ENCODE peak calls at places on chromosomes 1 and 21, in six cellular contexts. R is NCI-H1694 treated with DMSO at 0.1 percent for 48 hours; Q is NCI-H2029; T is nephron progenitor cell; P is stimulated activated CD4-positive, alpha-beta T cell treated with anti-CD3 and anti-CD28 coated beads, TNF-alpha, amount 100 ng/mL, for 1 hour; K is mesothelial cell of epicardium. M is an unnamed sample.

GRCh38 chr1:10143961-10144485 is 66.3 kb upstream of the KIF1B start:
- DNase-seq in T (no peak), R (no peak), P (no peak), Q (no peak), K (no peak), M (no peak)

GRCh38 chr1:192104852-192105251 is 53.4 kb upstream of the RGS18 start:
- DNase-seq in R (no peak), K (no peak), Q (no peak), P (no peak), T (no peak), M (no peak)

GRCh38 chr21:44370027-44370735 is 16.8 kb downstream of the TRPM2 start:
- DNase-seq in K (no peak), R (peak; percentile 17), P (no peak), T (peak; percentile 83), Q (no peak), M (peak; percentile 96)

GRCh38 chr21:36917487-36918158 is 48.8 kb downstream of the HLCS start:
- DNase-seq in T (no peak), R (no peak), K (no peak), P (no peak), Q (no peak), M (peak; percentile 31)

GRCh38 chr1:238088891-238089290 is 198.2 kb upstream of the ZP4 start:
- DNase-seq in K (no peak), P (no peak), R (no peak), T (no peak), Q (no peak), M (no peak)

GRCh38 chr1:209150114-209150513 is 433.4 kb upstream of the CAMK1G start:
- DNase-seq in R (no peak), Q (no peak), K (no peak), T (peak; percentile 69), P (no peak), M (peak; percentile 26)

GRCh38 chr1:19351858-19352257 is 39.7 kb downstream of the SLC66A1 start:
- DNase-seq in P (no peak), T (no peak), K (no peak), R (no peak), Q (no peak), M (no peak)

GRCh38 chr1:6358144-6358624 is 35.4 kb downstream of the ACOT7 start:
- DNase-seq in R (no peak), P (no peak), T (no peak), Q (no peak), K (no peak), M (no peak)

GRCh38 chr1:205561501-205562203 is 57.2 kb downstream of the CDK18 start:
- DNase-seq in T (no peak), K (no peak), P (no peak), R (no peak), Q (no peak), M (no peak)

GRCh38 chr1:47755368-47755990 is 241.7 kb downstream of the TRABD2B start:
- DNase-seq in K (no peak), P (no peak), Q (no peak), R (no peak), T (peak; percentile 65), M (no peak)

GRCh38 chr1:179955318-179955638 is 668 bp downstream of the CEP350 start:
- DNase-seq in K (no peak), P (no peak), Q (no peak), T (no peak), R (no peak), M (no peak)